ENCODE peak calls at places on chromosome 2, in eight cellular contexts. N is uterus, Q is heart left ventricle, M is AG04450, U is heart right ventricle, H is adrenal gland, T is choroid plexus epithelial cell, S is neural crest cell. A is an unnamed sample.

GRCh38 chr2:174142290-174142689 is 106.0 kb downstream of the OLA1 start:
- DNase-seq in N (no peak), Q (no peak), M (no peak), U (no peak), H (no peak), T (no peak), S (no peak), A (no peak)

GRCh38 chr2:105344704-105345345 is 7.5 kb downstream of the C2orf49 start:
- DNase-seq in N (no peak), Q (no peak), M (no peak), U (no peak), H (no peak), T (peak), S (no peak), A (no peak)

GRCh38 chr2:191539068-191539467 is 138.9 kb upstream of the NABP1 start:
- DNase-seq in N (no peak), Q (no peak), M (no peak), U (no peak), H (no peak), T (peak), S (peak), A (no peak)

GRCh38 chr2:165293439-165294420 is 54.5 kb downstream of the SCN2A start:
- DNase-seq in N (peak), Q (peak), M (peak), U (peak), H (peak), T (peak), S (peak), A (no peak)

GRCh38 chr2:241041557-241042158 is 43.2 kb downstream of the SNED1 start:
- DNase-seq in N (no peak), Q (no peak), M (no peak), U (no peak), H (peak), T (no peak), S (no peak), A (no peak)

GRCh38 chr2:201536046-201536445 is 84.5 kb downstream of the STRADB start:
- DNase-seq in N (no peak), Q (no peak), M (no peak), U (no peak), H (no peak), T (no peak), S (no peak), A (no peak)

GRCh38 chr2:235518317-235519090 is 24.7 kb downstream of the AGAP1 start:
- DNase-seq in N (peak), Q (no peak), M (no peak), U (no peak), H (peak), T (no peak), S (no peak), A (no peak)

GRCh38 chr2:110794951-110795350 is 62.6 kb downstream of the ACOXL start:
- DNase-seq in N (no peak), Q (no peak), M (no peak), U (no peak), H (no peak), T (no peak), S (no peak), A (no peak)

GRCh38 chr2:16708173-16708572 is 42.5 kb upstream of the CYRIA start:
- DNase-seq in N (no peak), Q (no peak), M (no peak), U (no peak), H (no peak), T (no peak), S (no peak), A (no peak)

GRCh38 chr2:179936654-179937053 is 70.4 kb downstream of the CWC22 start:
- DNase-seq in N (no peak), Q (no peak), M (no peak), U (no peak), H (no peak), T (peak), S (peak), A (no peak)

GRCh38 chr2:95329401-95329800 is 32.3 kb downstream of the KCNIP3 start:
- DNase-seq in N (no peak), Q (no peak), M (no peak), U (no peak), H (no peak), T (no peak), S (no peak), A (no peak)

GRCh38 chr2:130375291-130376266 is 19.7 kb downstream of the PTPN18 start:
- DNase-seq in N (no peak), Q (no peak), M (no peak), U (no peak), H (no peak), T (no peak), S (no peak), A (no peak)

DNA sequence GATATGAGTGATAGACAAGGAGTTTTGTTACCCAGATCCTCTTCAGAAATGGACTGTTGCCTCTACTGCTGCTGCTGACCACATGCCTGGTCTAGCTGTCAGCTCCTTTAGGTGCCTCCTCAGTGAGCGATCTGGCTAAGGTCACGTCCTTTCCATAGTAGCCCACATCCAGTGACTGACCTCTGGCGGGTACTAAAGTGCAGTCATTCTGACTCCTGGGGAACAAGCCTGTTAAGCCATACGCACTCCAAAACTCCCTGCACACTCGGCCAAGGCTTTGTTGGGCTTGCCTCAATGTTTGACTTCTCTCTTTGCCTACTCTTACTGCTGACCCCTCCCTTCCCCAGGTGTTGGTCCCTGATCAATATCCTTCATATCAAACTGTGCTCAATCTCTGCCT is 685.2 kb downstream of the IRS1 start:
- DNase-seq in N (no peak), Q (no peak), M (no peak), U (no peak), H (no peak), T (no peak), S (no peak), A (no peak)
- TF ChIP-seq CTCF in N (no peak), Q (no peak), M (no peak), U (no peak), H (no peak), T (peak), S (no peak), A (no peak)

DNA sequence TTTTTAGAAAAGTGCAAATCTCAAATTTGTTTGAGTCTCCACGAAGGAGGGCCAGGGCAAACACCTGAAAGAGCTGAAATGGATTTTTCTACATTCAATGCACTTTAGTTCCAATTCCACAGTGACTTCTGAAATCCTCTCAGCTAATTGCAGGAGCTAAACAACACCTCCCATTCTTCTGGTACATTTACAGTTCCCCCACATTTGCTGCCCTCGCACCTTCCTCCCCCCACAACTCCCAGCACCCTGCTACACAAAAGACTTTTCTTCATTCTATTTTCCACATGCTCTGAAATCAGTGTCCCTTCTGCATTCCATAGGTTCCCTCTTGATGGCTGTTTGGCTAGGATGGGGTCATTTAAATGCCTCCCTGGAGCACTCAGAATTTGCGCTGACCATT is 5.9 kb upstream of the NPAS2 start:
- DNase-seq in N (no peak), Q (no peak), M (no peak), U (no peak), H (no peak), T (no peak), S (no peak), A (no peak)
- TF ChIP-seq CTCF in N (no peak), Q (no peak), M (no peak), U (no peak), H (no peak), T (no peak), S (no peak), A (no peak)

DNA sequence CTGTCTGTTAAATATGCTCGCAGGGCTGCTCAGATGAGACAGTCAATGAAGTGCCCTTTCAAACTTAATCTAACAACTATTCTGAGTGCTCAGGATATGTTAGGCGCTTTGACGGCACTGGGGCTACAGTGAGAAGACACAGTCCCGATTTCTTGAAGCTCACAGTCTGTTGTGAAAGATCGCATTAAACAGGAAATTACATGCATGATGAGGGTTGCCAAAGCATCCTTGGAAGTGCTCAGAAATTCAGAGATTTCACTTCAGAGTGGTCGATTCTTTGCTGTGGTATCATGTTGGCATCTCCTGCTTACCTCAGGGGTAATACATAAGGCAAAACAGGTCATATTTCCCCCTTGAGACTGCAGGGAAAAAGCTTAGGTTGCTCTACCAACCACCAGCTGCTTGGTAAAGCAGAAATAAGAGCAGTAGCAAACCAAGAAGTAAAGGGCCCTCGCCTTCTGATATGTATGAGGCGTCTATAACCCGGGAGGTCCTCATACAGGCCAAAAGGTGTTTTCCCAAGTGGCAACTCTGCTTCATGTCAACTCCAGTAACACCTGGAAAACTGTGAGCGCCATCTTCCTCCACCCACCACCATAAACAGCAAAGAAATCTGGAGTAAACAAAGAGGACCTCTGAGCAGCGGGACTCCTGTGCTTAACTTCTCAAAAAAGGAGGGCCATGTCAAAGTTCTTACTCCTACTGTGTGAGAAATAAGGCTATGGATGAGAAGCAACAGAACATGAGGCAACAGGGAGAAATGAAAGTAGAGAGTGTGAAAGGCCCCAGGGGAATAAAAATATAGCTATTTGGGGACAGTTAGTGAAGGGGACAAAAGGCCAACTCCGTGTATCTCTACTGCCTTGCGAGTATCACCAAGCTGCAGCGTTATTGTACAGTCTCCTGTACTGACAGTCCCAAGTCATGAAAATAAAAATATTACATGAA is 79.3 kb downstream of the CLHC1 start:
- DNase-seq in N (no peak), Q (no peak), M (no peak), U (no peak), H (no peak), T (peak), S (no peak), A (no peak)
- TF ChIP-seq CTCF in N (no peak), Q (no peak), M (no peak), U (no peak), H (no peak), T (no peak), S (no peak), A (no peak)

GRCh38 chr2:65033178-65033577 is 23.0 kb upstream of the CEP68 start:
- DNase-seq in N (no peak), Q (no peak), M (no peak), U (no peak), H (no peak), T (peak), S (no peak), A (no peak)
- TF ChIP-seq CTCF in N (no peak), Q (no peak), M (no peak), U (peak), H (peak), T (peak), S (peak), A (no peak)

GRCh38 chr2:178279142-178279541 is 84.8 kb downstream of the OSBPL6 start:
- DNase-seq in N (no peak), Q (no peak), M (peak), U (no peak), H (no peak), T (peak), S (no peak), A (no peak)
- TF ChIP-seq CTCF in N (no peak), Q (no peak), M (peak), U (no peak), H (no peak), T (no peak), S (no peak), A (no peak)

GRCh38 chr2:10196275-10196892 is 73.8 kb downstream of the RRM2 start:
- DNase-seq in N (peak), Q (no peak), M (no peak), U (no peak), H (no peak), T (no peak), S (no peak), A (no peak)
- TF ChIP-seq CTCF in N (no peak), Q (no peak), M (no peak), U (no peak), H (no peak), T (no peak), S (no peak), A (no peak)

GRCh38 chr2:172510083-172510482 is 45.8 kb upstream of the PDK1 start:
- DNase-seq in N (no peak), Q (no peak), M (no peak), U (no peak), H (no peak), T (no peak), S (no peak), A (no peak)
- TF ChIP-seq CTCF in N (no peak), Q (no peak), M (no peak), U (no peak), H (no peak), T (no peak), S (no peak), A (no peak)

GRCh38 chr2:30078521-30078920 is 68.3 kb upstream of the YPEL5 start:
- DNase-seq in N (no peak), Q (no peak), M (no peak), U (no peak), H (no peak), T (peak), S (no peak), A (no peak)
- TF ChIP-seq CTCF in N (no peak), Q (no peak), M (no peak), U (no peak), H (no peak), T (peak), S (no peak), A (no peak)

DNA sequence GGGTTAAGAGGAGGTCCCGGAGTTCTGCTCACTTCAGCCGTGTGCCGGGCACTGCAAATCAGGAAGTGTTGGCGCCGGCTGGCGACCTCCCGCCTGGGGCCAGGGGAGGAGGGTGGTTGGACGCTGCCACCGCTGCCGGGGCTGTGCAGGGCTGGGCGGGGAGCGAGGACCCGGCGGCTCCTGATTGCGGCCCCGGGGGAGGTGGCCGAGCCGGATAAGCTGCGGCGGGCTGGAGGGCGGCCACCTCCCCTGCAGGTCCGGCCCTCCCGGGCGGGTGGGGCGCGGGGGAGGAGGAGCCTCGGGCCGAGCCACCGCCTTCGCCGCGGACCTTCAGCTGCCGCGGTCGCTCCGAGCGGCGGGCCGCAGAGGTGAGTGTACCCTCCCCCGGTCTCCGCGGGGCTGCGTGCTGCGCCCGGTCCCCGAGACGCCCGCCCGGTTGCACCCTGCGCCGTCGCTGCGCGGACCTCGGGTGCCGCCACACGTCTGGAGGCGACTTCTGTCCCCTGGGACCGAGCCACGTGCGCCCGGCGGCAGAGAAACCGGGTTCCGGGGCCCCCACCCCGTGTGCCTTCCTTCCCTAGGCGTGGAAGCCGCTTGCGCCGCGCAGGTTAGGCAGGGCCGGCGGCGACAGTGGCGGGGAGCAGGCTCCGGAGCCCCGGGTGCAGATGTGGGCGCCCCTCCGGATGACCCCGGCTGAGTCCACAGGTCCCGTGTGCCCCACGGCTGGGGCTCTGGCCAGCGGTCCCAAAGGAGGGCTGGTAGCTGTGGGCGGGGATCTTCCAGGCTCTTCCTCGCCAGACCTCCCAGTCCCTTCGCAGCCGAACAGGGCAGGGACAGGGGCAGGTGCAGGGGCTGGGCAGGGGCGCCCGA is at the start of gene STEAP3:
- DNase-seq in N (peak), Q (peak), M (no peak), U (peak), H (peak), T (peak), S (peak), A (no peak)
- TF ChIP-seq CTCF in N (no peak), Q (no peak), M (no peak), U (no peak), H (no peak), T (no peak), S (no peak), A (no peak)